ENCODE peak calls at places on chromosomes 16 and 17, in seven cellular contexts. O is stimulated activated CD8-positive, alpha-beta memory T cell treated with anti-CD3 and anti-CD28 coated beads, Interleukin-7, amount 100 ng/mL, for 1 hour; S is bronchial epithelial cell; T is activated effector memory CD4-positive, alpha-beta T cell treated with anti-CD3 and anti-CD28 coated beads, Interleukin-2, amount 50 U/mL, for 16 hours; E is nucleus accumbens; Q is NCI-H2081; G is neuronal stem cell. H is an unnamed sample.

GRCh38 chr16:86261379-86261778 is 248.9 kb upstream of the FOXF1 start:
- DNase-seq in T (no peak), Q (no peak), E (no peak), S (no peak), G (no peak), O (no peak), H (peak; percentile 10)

GRCh38 chr17:66673668-66674276 is 161.1 kb upstream of the CACNG5 start:
- DNase-seq in G (peak; percentile 56), T (peak; percentile 79), E (peak; percentile 21), S (peak; percentile 56), O (peak; percentile 10), Q (peak; percentile 77), H (peak; percentile 53)

GRCh38 chr16:79593074-79593531 is 7.4 kb downstream of the MAF start:
- DNase-seq in Q (no peak), O (no peak), S (no peak), T (no peak), G (no peak), E (no peak), H (no peak)

GRCh38 chr16:46404028-46404427 is 217.2 kb downstream of the SHCBP1 start:
- DNase-seq in G (no peak), Q (no peak), E (no peak), O (no peak), T (no peak), S (no peak), H (no peak)

GRCh38 chr16:716768-717325 is 1.9 kb downstream of the METRN start:
- DNase-seq in S (no peak), O (no peak), E (no peak), G (no peak), Q (no peak), T (no peak), H (no peak)

GRCh38 chr16:79348521-79349306 is 251.8 kb downstream of the MAF start:
- DNase-seq in Q (no peak), G (no peak), E (no peak), T (no peak), O (no peak), S (no peak), H (no peak)

GRCh38 chr16:29811896-29812665 is at the start of gene PRRT2:
- DNase-seq in O (no peak), Q (no peak), G (peak; percentile 87), S (no peak), E (peak; percentile 72), T (peak; percentile 83), H (peak; percentile 93)

GRCh38 chr17:11272191-11272590 is 31.2 kb downstream of the SHISA6 start:
- DNase-seq in E (no peak), T (no peak), S (no peak), Q (no peak), G (no peak), O (no peak), H (no peak)

GRCh38 chr16:19410435-19411153 is 7.1 kb upstream of the TMC5 start:
- DNase-seq in O (no peak), E (no peak), G (peak; percentile 43), T (no peak), Q (peak; percentile 28), S (no peak), H (no peak)

GRCh38 chr16:86029131-86029741 is 130.3 kb downstream of the IRF8 start:
- DNase-seq in S (no peak), Q (no peak), E (peak; percentile 26), G (no peak), T (peak; percentile 43), O (no peak), H (peak; percentile 26)

GRCh38 chr17:42067371-42068180 is 17.2 kb upstream of the C17orf113 start:
- DNase-seq in O (peak; percentile 53), S (peak; percentile 28), Q (peak; percentile 53), T (peak; percentile 91), G (peak; percentile 63), E (peak; percentile 23), H (peak; percentile 88)

GRCh38 chr17:8487130-8487645 is 51.5 kb downstream of the NDEL1 start:
- DNase-seq in E (no peak), T (no peak), O (no peak), S (no peak), G (no peak), Q (no peak), H (no peak)

GRCh38 chr16:30092373-30093010 is 768 bp upstream of the TBX6 start:
- DNase-seq in S (peak; percentile 30), G (peak; percentile 51), O (no peak), E (peak; percentile 40), T (peak; percentile 87), Q (peak; percentile 46), H (peak; percentile 86)

GRCh38 chr16:48897698-48898205 is 287.8 kb upstream of the N4BP1 start:
- DNase-seq in O (no peak), Q (no peak), S (no peak), G (no peak), E (no peak), T (no peak), H (no peak)

GRCh38 chr17:82795615-82796014 is 43.8 kb downstream of the TBCD start:
- DNase-seq in T (no peak), Q (no peak), S (no peak), O (no peak), E (no peak), G (no peak), H (no peak)

GRCh38 chr16:3879887-3880564 is 487 bp downstream of the CREBBP start:
- DNase-seq in Q (peak; percentile 52), T (peak; percentile 90), S (no peak), O (peak; percentile 50), E (peak; percentile 36), G (no peak), H (peak; percentile 68)

GRCh38 chr17:73435412-73435811 is 123.6 kb upstream of the CDC42EP4 start:
- DNase-seq in O (no peak), T (no peak), E (no peak), Q (no peak), G (no peak), S (no peak), H (no peak)

GRCh38 chr17:60959011-60959410 is 281.4 kb downstream of the BCAS3 start:
- DNase-seq in Q (no peak), E (no peak), O (no peak), G (no peak), S (no peak), T (no peak), H (no peak)

GRCh38 chr17:63842540-63843386 is at the start of gene SMARCD2:
- DNase-seq in E (peak; percentile 95), S (peak; percentile 92), Q (peak; percentile 99), G (peak; percentile 99), O (peak; percentile 97), T (peak; percentile 99), H (peak; percentile 99)

GRCh38 chr16:15604460-15605390 is 38.2 kb downstream of the MARF1 start:
- DNase-seq in S (no peak), E (no peak), G (no peak), O (no peak), Q (no peak), T (no peak), H (no peak)

GRCh38 chr16:27242868-27243590 is 25.5 kb downstream of the NSMCE1 start:
- DNase-seq in Q (no peak), S (no peak), T (peak; percentile 69), O (no peak), G (no peak), E (no peak), H (no peak)

GRCh38 chr16:31745900-31746299 is 127.7 kb upstream of the ZNF267 start:
- DNase-seq in Q (no peak), O (no peak), T (no peak), S (no peak), G (no peak), E (no peak), H (no peak)